ENCODE peak calls at places on chromosomes 7 and 10, in eight cellular contexts. One of them, this sample, is unnamed.

GRCh38 chr7:33965116-33965827 is 59.9 kb downstream of the BMPER start:
- DNase-seq in astrocyte: peak; percentile 30
- DNase-seq in sigmoid colon: no peak
- DNase-seq in adipocyte: peak; percentile 67
- DNase-seq in GM23248: peak; percentile 32
- DNase-seq in neuronal stem cell: no peak
- DNase-seq in K562: no peak
- DNase-seq in Caco-2: no peak
- DNase-seq in this sample: no peak

GRCh38 chr10:113922787-113923570 is 68.5 kb downstream of the NHLRC2 start:
- DNase-seq in astrocyte: no peak
- DNase-seq in sigmoid colon: no peak
- DNase-seq in adipocyte: no peak
- DNase-seq in GM23248: no peak
- DNase-seq in neuronal stem cell: no peak
- DNase-seq in K562: no peak
- DNase-seq in Caco-2: no peak
- DNase-seq in this sample: no peak

GRCh38 chr10:84201682-84202081 is 7.3 kb downstream of the CDHR1 start:
- DNase-seq in astrocyte: no peak
- DNase-seq in sigmoid colon: no peak
- DNase-seq in adipocyte: no peak
- DNase-seq in GM23248: no peak
- DNase-seq in neuronal stem cell: no peak
- DNase-seq in K562: no peak
- DNase-seq in Caco-2: no peak
- DNase-seq in this sample: no peak

GRCh38 chr7:123637203-123637602 is 18.5 kb upstream of the LMOD2 start:
- DNase-seq in astrocyte: no peak
- DNase-seq in sigmoid colon: no peak
- DNase-seq in adipocyte: no peak
- DNase-seq in GM23248: no peak
- DNase-seq in neuronal stem cell: no peak
- DNase-seq in K562: no peak
- DNase-seq in Caco-2: no peak
- DNase-seq in this sample: no peak

GRCh38 chr7:1421946-1422345 is 37.3 kb downstream of the MICALL2 start:
- DNase-seq in astrocyte: no peak
- DNase-seq in sigmoid colon: no peak
- DNase-seq in adipocyte: no peak
- DNase-seq in GM23248: no peak
- DNase-seq in neuronal stem cell: no peak
- DNase-seq in K562: no peak
- DNase-seq in Caco-2: no peak
- DNase-seq in this sample: no peak

GRCh38 chr10:26697163-26697921 is at the start of gene PDSS1:
- DNase-seq in astrocyte: peak; percentile 32
- DNase-seq in sigmoid colon: peak; percentile 84
- DNase-seq in adipocyte: peak; percentile 83
- DNase-seq in GM23248: peak; percentile 84
- DNase-seq in neuronal stem cell: peak; percentile 53
- DNase-seq in K562: peak; percentile 84
- DNase-seq in Caco-2: peak; percentile 84
- DNase-seq in this sample: peak; percentile 54

GRCh38 chr7:2264158-2264557 is 22.1 kb downstream of the NUDT1 start:
- DNase-seq in astrocyte: no peak
- DNase-seq in sigmoid colon: no peak
- DNase-seq in adipocyte: no peak
- DNase-seq in GM23248: no peak
- DNase-seq in neuronal stem cell: no peak
- DNase-seq in K562: no peak
- DNase-seq in Caco-2: no peak
- DNase-seq in this sample: no peak

GRCh38 chr10:52226448-52226847 is 87.6 kb upstream of the DKK1 start:
- DNase-seq in astrocyte: peak; percentile 46
- DNase-seq in sigmoid colon: no peak
- DNase-seq in adipocyte: peak; percentile 44
- DNase-seq in GM23248: peak; percentile 74
- DNase-seq in neuronal stem cell: no peak
- DNase-seq in K562: no peak
- DNase-seq in Caco-2: no peak
- DNase-seq in this sample: no peak

GRCh38 chr7:116809636-116810266 is 52.6 kb upstream of the CAPZA2 start:
- DNase-seq in astrocyte: peak; percentile 40
- DNase-seq in sigmoid colon: no peak
- DNase-seq in adipocyte: peak; percentile 93
- DNase-seq in GM23248: peak; percentile 83
- DNase-seq in neuronal stem cell: peak; percentile 48
- DNase-seq in K562: peak; percentile 42
- DNase-seq in Caco-2: peak; percentile 83
- DNase-seq in this sample: peak; percentile 57

GRCh38 chr7:139915301-139915863 is 86.3 kb downstream of the TBXAS1 start:
- DNase-seq in astrocyte: peak; percentile 84
- DNase-seq in sigmoid colon: no peak
- DNase-seq in adipocyte: peak; percentile 19
- DNase-seq in GM23248: peak; percentile 43
- DNase-seq in neuronal stem cell: no peak
- DNase-seq in K562: no peak
- DNase-seq in Caco-2: no peak
- DNase-seq in this sample: no peak

GRCh38 chr7:30066697-30067096 is 38.5 kb downstream of the PLEKHA8 start:
- DNase-seq in astrocyte: no peak
- DNase-seq in sigmoid colon: no peak
- DNase-seq in adipocyte: no peak
- DNase-seq in GM23248: no peak
- DNase-seq in neuronal stem cell: no peak
- DNase-seq in K562: no peak
- DNase-seq in Caco-2: no peak
- DNase-seq in this sample: no peak

GRCh38 chr7:157540020-157540419 is 203.2 kb downstream of the DNAJB6 start:
- DNase-seq in astrocyte: no peak
- DNase-seq in sigmoid colon: peak; percentile 46
- DNase-seq in adipocyte: no peak
- DNase-seq in GM23248: no peak
- DNase-seq in neuronal stem cell: no peak
- DNase-seq in K562: no peak
- DNase-seq in Caco-2: no peak
- DNase-seq in this sample: no peak

GRCh38 chr7:26487780-26488535 is 196.3 kb downstream of the SNX10 start:
- DNase-seq in astrocyte: no peak
- DNase-seq in sigmoid colon: no peak
- DNase-seq in adipocyte: no peak
- DNase-seq in GM23248: no peak
- DNase-seq in neuronal stem cell: no peak
- DNase-seq in K562: no peak
- DNase-seq in Caco-2: no peak
- DNase-seq in this sample: no peak

GRCh38 chr7:53740971-53741370 is 705.5 kb downstream of the POM121L12 start:
- DNase-seq in astrocyte: no peak
- DNase-seq in sigmoid colon: no peak
- DNase-seq in adipocyte: no peak
- DNase-seq in GM23248: no peak
- DNase-seq in neuronal stem cell: no peak
- DNase-seq in K562: no peak
- DNase-seq in Caco-2: no peak
- DNase-seq in this sample: no peak

GRCh38 chr10:23157239-23157661 is 34.9 kb upstream of the PTF1A start:
- DNase-seq in astrocyte: no peak
- DNase-seq in sigmoid colon: no peak
- DNase-seq in adipocyte: no peak
- DNase-seq in GM23248: no peak
- DNase-seq in neuronal stem cell: no peak
- DNase-seq in K562: no peak
- DNase-seq in Caco-2: no peak
- DNase-seq in this sample: no peak

GRCh38 chr10:4111593-4111992 is 326.6 kb upstream of the KLF6 start:
- DNase-seq in astrocyte: peak; percentile 46
- DNase-seq in sigmoid colon: no peak
- DNase-seq in adipocyte: peak; percentile 53
- DNase-seq in GM23248: peak; percentile 12
- DNase-seq in neuronal stem cell: no peak
- DNase-seq in K562: no peak
- DNase-seq in Caco-2: no peak
- DNase-seq in this sample: no peak

GRCh38 chr7:151599401-151600227 is 79.9 kb upstream of the RHEB start:
- DNase-seq in astrocyte: peak; percentile 96
- DNase-seq in sigmoid colon: peak; percentile 82
- DNase-seq in adipocyte: peak; percentile 93
- DNase-seq in GM23248: peak; percentile 95
- DNase-seq in neuronal stem cell: no peak
- DNase-seq in K562: no peak
- DNase-seq in Caco-2: no peak
- DNase-seq in this sample: no peak
- H3K4me1 ChIP-seq in astrocyte: peaks cover 40% of the 10 kb centered on the region
- H3K4me1 ChIP-seq in sigmoid colon: peaks cover 52% of the 10 kb centered on the region
- H3K4me1 ChIP-seq in adipocyte: peaks cover 37% of the 10 kb centered on the region
- H3K4me1 ChIP-seq in GM23248: peaks cover 41% of the 10 kb centered on the region
- H3K4me1 ChIP-seq in neuronal stem cell: no peaks in the 10 kb centered on the region
- H3K4me1 ChIP-seq in K562: no peaks in the 10 kb centered on the region
- H3K4me1 ChIP-seq in Caco-2: no peaks in the 10 kb centered on the region
- H3K4me1 ChIP-seq in this sample: no peaks in the 10 kb centered on the region

GRCh38 chr10:11678074-11678793 is 63.9 kb upstream of the ECHDC3 start:
- DNase-seq in astrocyte: peak; percentile 39
- DNase-seq in sigmoid colon: peak; percentile 55
- DNase-seq in adipocyte: peak; percentile 45
- DNase-seq in GM23248: peak; percentile 66
- DNase-seq in neuronal stem cell: no peak
- DNase-seq in K562: no peak
- DNase-seq in Caco-2: no peak
- DNase-seq in this sample: no peak
- H3K4me1 ChIP-seq in astrocyte: no peaks in the 10 kb centered on the region
- H3K4me1 ChIP-seq in sigmoid colon: no peaks in the 10 kb centered on the region
- H3K4me1 ChIP-seq in adipocyte: no peaks in the 10 kb centered on the region
- H3K4me1 ChIP-seq in GM23248: no peaks in the 10 kb centered on the region
- H3K4me1 ChIP-seq in neuronal stem cell: peaks cover 7% of the 10 kb centered on the region
- H3K4me1 ChIP-seq in K562: no peaks in the 10 kb centered on the region
- H3K4me1 ChIP-seq in Caco-2: peaks cover 3% of the 10 kb centered on the region
- H3K4me1 ChIP-seq in this sample: no peaks in the 10 kb centered on the region

GRCh38 chr7:17133977-17134376 is 164.5 kb upstream of the AHR start:
- DNase-seq in astrocyte: no peak
- DNase-seq in sigmoid colon: no peak
- DNase-seq in adipocyte: no peak
- DNase-seq in GM23248: no peak
- DNase-seq in neuronal stem cell: no peak
- DNase-seq in K562: no peak
- DNase-seq in Caco-2: no peak
- DNase-seq in this sample: no peak
- H3K4me1 ChIP-seq in astrocyte: peaks cover 3% of the 10 kb centered on the region
- H3K4me1 ChIP-seq in sigmoid colon: peaks cover 11% of the 10 kb centered on the region
- H3K4me1 ChIP-seq in adipocyte: no peaks in the 10 kb centered on the region
- H3K4me1 ChIP-seq in GM23248: peaks cover 10% of the 10 kb centered on the region
- H3K4me1 ChIP-seq in neuronal stem cell: peaks cover 10% of the 10 kb centered on the region
- H3K4me1 ChIP-seq in K562: no peaks in the 10 kb centered on the region
- H3K4me1 ChIP-seq in Caco-2: peaks cover 35% of the 10 kb centered on the region
- H3K4me1 ChIP-seq in this sample: no peaks in the 10 kb centered on the region

DNA sequence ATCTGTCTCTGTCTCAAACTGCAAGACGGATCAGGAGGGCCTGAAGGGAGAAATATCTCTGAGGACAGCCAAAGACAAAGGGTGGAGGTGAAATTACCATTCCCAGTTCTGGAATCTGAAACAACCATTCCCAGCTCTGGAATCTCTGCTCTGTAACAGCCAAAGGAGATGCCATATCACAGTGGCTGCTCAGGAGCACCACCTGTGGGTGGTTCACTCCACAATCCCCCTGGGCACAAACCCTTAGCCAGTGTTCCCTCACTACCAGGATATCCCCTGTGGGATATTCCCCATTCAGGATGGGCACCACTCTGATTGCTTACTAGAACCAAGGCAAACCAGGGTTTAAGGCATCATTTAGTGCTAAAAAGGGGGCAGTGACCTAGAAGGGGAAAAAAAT is 199.0 kb downstream of the HTR7 start:
- DNase-seq in astrocyte: no peak
- DNase-seq in sigmoid colon: no peak
- DNase-seq in adipocyte: no peak
- DNase-seq in GM23248: no peak
- DNase-seq in neuronal stem cell: no peak
- DNase-seq in K562: no peak
- DNase-seq in Caco-2: peak; percentile 7
- DNase-seq in this sample: no peak
- H3K4me1 ChIP-seq in astrocyte: no peaks in the 10 kb centered on the region
- H3K4me1 ChIP-seq in sigmoid colon: no peaks in the 10 kb centered on the region
- H3K4me1 ChIP-seq in adipocyte: no peaks in the 10 kb centered on the region
- H3K4me1 ChIP-seq in GM23248: no peaks in the 10 kb centered on the region
- H3K4me1 ChIP-seq in neuronal stem cell: no peaks in the 10 kb centered on the region
- H3K4me1 ChIP-seq in K562: no peaks in the 10 kb centered on the region
- H3K4me1 ChIP-seq in Caco-2: no peaks in the 10 kb centered on the region
- H3K4me1 ChIP-seq in this sample: no peaks in the 10 kb centered on the region

GRCh38 chr7:128024154-128024553 is 7.1 kb downstream of the LRRC4 start:
- DNase-seq in astrocyte: no peak
- DNase-seq in sigmoid colon: no peak
- DNase-seq in adipocyte: no peak
- DNase-seq in GM23248: no peak
- DNase-seq in neuronal stem cell: no peak
- DNase-seq in K562: no peak
- DNase-seq in Caco-2: no peak
- DNase-seq in this sample: no peak
- H3K4me1 ChIP-seq in astrocyte: peaks cover 34% of the 10 kb centered on the region
- H3K4me1 ChIP-seq in sigmoid colon: peaks cover 3% of the 10 kb centered on the region
- H3K4me1 ChIP-seq in adipocyte: peaks cover 34% of the 10 kb centered on the region
- H3K4me1 ChIP-seq in GM23248: peaks cover 25% of the 10 kb centered on the region
- H3K4me1 ChIP-seq in neuronal stem cell: peaks cover 22% of the 10 kb centered on the region
- H3K4me1 ChIP-seq in K562: peaks cover 8% of the 10 kb centered on the region
- H3K4me1 ChIP-seq in Caco-2: peaks cover 5% of the 10 kb centered on the region
- H3K4me1 ChIP-seq in this sample: peaks cover 15% of the 10 kb centered on the region